ENCODE peak calls at places on chromosomes 11 and 22, in nine cellular contexts. J is tibial nerve, X is fibroblast of villous mesenchyme, B is cardiac muscle cell, A is endodermal cell, V is AG04450, I is neural progenitor cell, G is A549, Z is lower lobe of right lung. N is an unnamed sample.

GRCh38 chr11:14727215-14727614 is 83.6 kb downstream of the PDE3B start:
- DNase-seq in X (no peak), J (no peak), V (no peak), B (no peak), I (no peak), G (no peak), Z (no peak), A (no peak), N (no peak)

GRCh38 chr11:7670631-7671030 is 2.7 kb downstream of the CYB5R2 start:
- DNase-seq in V (no peak), I (no peak), X (no peak), A (no peak), B (no peak), Z (no peak), J (no peak), G (no peak), N (no peak)

GRCh38 chr11:702731-703461 is 3.1 kb upstream of the EPS8L2 start:
- DNase-seq in V (no peak), B (no peak), J (no peak), X (no peak), Z (peak), G (no peak), A (no peak), I (no peak), N (no peak)

GRCh38 chr11:92594251-92594650 is 369.6 kb downstream of the FAT3 start:
- DNase-seq in V (no peak), X (no peak), B (no peak), I (no peak), Z (no peak), J (no peak), A (no peak), G (no peak), N (no peak)

GRCh38 chr22:41261541-41262249 is 21.0 kb upstream of the CHADL start:
- DNase-seq in A (no peak), B (no peak), Z (no peak), G (no peak), V (no peak), X (no peak), J (no peak), I (no peak), N (no peak)

GRCh38 chr11:35617687-35618496 is at the start of gene FJX1:
- DNase-seq in V (peak), X (peak), G (peak), Z (peak), B (peak), I (peak), J (peak), A (peak), N (peak)

GRCh38 chr11:71252434-71252781 is at the start of gene SHANK2:
- DNase-seq in I (peak), B (peak), G (peak), J (no peak), A (no peak), V (no peak), Z (peak), X (no peak), N (no peak)

GRCh38 chr11:617248-617911 is 1.6 kb upstream of the IRF7 start:
- DNase-seq in V (no peak), Z (no peak), J (no peak), G (no peak), X (no peak), I (no peak), A (no peak), B (no peak), N (no peak)

GRCh38 chr11:85961930-85962363 is 106.8 kb downstream of the CCDC83 start:
- DNase-seq in B (no peak), Z (no peak), X (peak), A (no peak), G (no peak), V (no peak), I (no peak), J (no peak), N (no peak)

GRCh38 chr22:19716041-19716828 is 1.9 kb downstream of the SEPTIN5 start:
- DNase-seq in B (no peak), X (no peak), G (no peak), J (no peak), Z (no peak), V (no peak), A (no peak), I (no peak), N (no peak)

GRCh38 chr11:3192511-3193372 is 25.9 kb downstream of the MRGPRG start:
- DNase-seq in Z (no peak), B (no peak), G (no peak), X (no peak), V (no peak), J (no peak), A (peak), I (no peak), N (no peak)

GRCh38 chr11:83456075-83456474 is 169.9 kb upstream of the CCDC90B start:
- DNase-seq in I (peak), Z (no peak), J (no peak), B (peak), V (no peak), G (no peak), A (peak), X (no peak), N (no peak)

GRCh38 chr11:33564856-33565453 is 135.7 kb downstream of the C11orf91 start:
- DNase-seq in I (no peak), X (no peak), G (no peak), A (peak), V (no peak), Z (no peak), J (no peak), B (no peak), N (no peak)

GRCh38 chr11:69892237-69892985 is 73.2 kb upstream of the FGF3 start:
- DNase-seq in X (no peak), A (peak), I (peak), V (no peak), B (peak), Z (no peak), G (no peak), J (no peak), N (no peak)

GRCh38 chr11:106473089-106473722 is 395.7 kb downstream of the AASDHPPT start:
- DNase-seq in G (no peak), X (no peak), I (no peak), A (no peak), Z (no peak), B (no peak), J (no peak), V (no peak), N (no peak)

GRCh38 chr22:39656495-39657490 is 86.2 kb downstream of the CACNA1I start:
- DNase-seq in A (no peak), I (no peak), B (no peak), G (no peak), X (no peak), V (no peak), Z (no peak), J (no peak), N (no peak)

GRCh38 chr22:38957046-38957770 is at the start of gene APOBEC3A:
- DNase-seq in I (no peak), A (no peak), X (no peak), J (no peak), Z (peak), V (no peak), B (no peak), G (no peak), N (no peak)

GRCh38 chr11:529740-530411 is 5.5 kb downstream of the HRAS start:
- DNase-seq in Z (no peak), J (no peak), A (no peak), G (no peak), I (no peak), V (no peak), B (no peak), X (no peak), N (no peak)

GRCh38 chr22:30265131-30265720 is 1.4 kb downstream of the OSM start:
- DNase-seq in X (no peak), V (no peak), G (no peak), B (no peak), J (no peak), A (no peak), I (no peak), Z (no peak), N (no peak)

GRCh38 chr11:124917115-124917637 is 1.9 kb upstream of the HEPN1 start:
- DNase-seq in G (no peak), V (peak), A (no peak), Z (no peak), J (no peak), X (peak), I (no peak), B (no peak), N (no peak)

GRCh38 chr22:39148727-39149535 is 3.5 kb downstream of the CBX7 start:
- DNase-seq in B (no peak), A (peak), J (peak), I (peak), Z (no peak), V (no peak), X (no peak), G (no peak), N (no peak)

GRCh38 chr11:70135142-70136132 is 57.3 kb downstream of the ANO1 start:
- DNase-seq in A (peak), I (peak), J (no peak), G (no peak), X (peak), Z (no peak), B (peak), V (no peak), N (no peak)

GRCh38 chr11:9250139-9250582 is 15.0 kb downstream of the DENND5A start:
- DNase-seq in B (no peak), V (no peak), X (no peak), Z (no peak), J (no peak), G (no peak), A (no peak), I (no peak), N (no peak)

GRCh38 chr11:27294654-27295053 is 68.4 kb downstream of the CCDC34 start:
- DNase-seq in X (no peak), Z (no peak), I (peak), G (no peak), V (no peak), J (no peak), A (no peak), B (no peak), N (no peak)

GRCh38 chr11:24198458-24198857 is 298.4 kb upstream of the LUZP2 start:
- DNase-seq in V (no peak), J (no peak), Z (no peak), X (peak), I (no peak), A (no peak), B (no peak), G (no peak), N (peak)

GRCh38 chr11:108766596-108767173 is 101.8 kb downstream of the DDX10 start:
- DNase-seq in A (no peak), V (no peak), I (no peak), X (no peak), G (no peak), Z (no peak), J (no peak), B (no peak), N (no peak)

GRCh38 chr11:100739636-100740035 is 52.5 kb downstream of the ARHGAP42 start:
- DNase-seq in A (no peak), G (no peak), B (peak), Z (no peak), V (peak), I (peak), J (no peak), X (peak), N (no peak)

GRCh38 chr11:2860636-2861035 is 24.9 kb downstream of the CDKN1C start:
- DNase-seq in G (peak), B (no peak), A (no peak), J (no peak), Z (no peak), X (peak), I (no peak), V (no peak), N (no peak)

GRCh38 chr22:45424241-45424731 is 10.8 kb downstream of the RIBC2 start:
- DNase-seq in Z (peak), A (no peak), B (no peak), I (no peak), J (no peak), X (no peak), G (no peak), V (no peak), N (no peak)

GRCh38 chr11:86416494-86416893 is 41.8 kb downstream of the CCDC81 start:
- DNase-seq in V (no peak), A (no peak), I (no peak), X (peak), Z (no peak), G (no peak), B (no peak), J (no peak), N (no peak)

GRCh38 chr11:68567553-68567952 is 107.0 kb downstream of the PPP6R3 start:
- DNase-seq in V (no peak), G (no peak), J (no peak), A (no peak), Z (no peak), I (no peak), X (no peak), B (no peak), N (no peak)

GRCh38 chr11:68574308-68574707 is 110.0 kb upstream of the GAL start:
- DNase-seq in X (no peak), J (no peak), I (no peak), Z (no peak), B (no peak), V (no peak), G (no peak), A (no peak), N (no peak)

GRCh38 chr11:68565768-68566167 is 105.2 kb downstream of the PPP6R3 start:
- DNase-seq in J (no peak), G (no peak), V (no peak), X (no peak), I (no peak), Z (no peak), B (no peak), A (no peak), N (no peak)

GRCh38 chr11:68564261-68564660 is 103.7 kb downstream of the PPP6R3 start:
- DNase-seq in X (no peak), Z (no peak), G (no peak), I (no peak), V (no peak), J (no peak), A (no peak), B (no peak), N (no peak)

DNA sequence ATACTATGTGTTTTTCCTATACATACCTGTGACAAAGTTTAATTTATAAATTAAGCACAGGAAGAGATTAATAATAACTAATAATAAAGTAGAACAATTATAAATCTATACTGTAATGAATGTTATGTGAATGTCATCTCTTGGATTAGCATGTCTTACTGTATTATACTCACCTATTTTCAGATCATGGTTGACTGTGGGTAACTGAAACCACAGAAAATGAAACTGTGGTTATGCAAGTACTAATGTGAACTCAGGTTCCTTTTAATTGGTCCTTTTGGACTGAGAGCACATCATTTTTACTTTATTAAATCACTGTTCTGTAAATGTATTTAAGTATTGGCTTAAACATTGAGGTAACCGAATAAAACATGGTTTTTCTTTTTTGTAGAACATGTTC is 108.8 kb downstream of the PPP6R3 start:
- DNase-seq in A (no peak), Z (no peak), J (no peak), I (no peak), X (no peak), B (no peak), G (no peak), V (no peak), N (no peak)
- H3K4me3 ChIP-seq in A (no peak), Z (no peak), J (no peak), I (no peak), X (no peak), B (no peak), G (no peak), V (no peak), N (no peak)

GRCh38 chr11:45332486-45332934 is 46.4 kb upstream of the SYT13 start:
- DNase-seq in A (peak), Z (no peak), G (peak), V (no peak), B (peak), X (peak), J (peak), I (peak), N (no peak)
- TF ChIP-seq CTCF in A (peak), Z (peak), G (peak), V (peak), B (peak), X (peak), J (peak), I (peak), N (peak)

GRCh38 chr22:46972256-46972655 is 209.8 kb downstream of the TBC1D22A start:
- DNase-seq in G (no peak), V (no peak), I (no peak), J (no peak), Z (no peak), A (no peak), B (no peak), X (no peak), N (no peak)

GRCh38 chr22:46974631-46975585 is 212.5 kb downstream of the TBC1D22A start:
- DNase-seq in G (no peak), I (no peak), J (no peak), V (no peak), Z (no peak), B (no peak), X (no peak), A (no peak), N (no peak)

GRCh38 chr22:46976130-46976529 is 213.7 kb downstream of the TBC1D22A start:
- DNase-seq in Z (no peak), A (no peak), B (no peak), V (no peak), X (no peak), J (no peak), I (no peak), G (no peak), N (no peak)

GRCh38 chr22:46972901-46973831 is 210.7 kb downstream of the TBC1D22A start:
- DNase-seq in A (no peak), I (no peak), B (no peak), J (no peak), Z (no peak), V (no peak), X (no peak), G (no peak), N (no peak)

DNA sequence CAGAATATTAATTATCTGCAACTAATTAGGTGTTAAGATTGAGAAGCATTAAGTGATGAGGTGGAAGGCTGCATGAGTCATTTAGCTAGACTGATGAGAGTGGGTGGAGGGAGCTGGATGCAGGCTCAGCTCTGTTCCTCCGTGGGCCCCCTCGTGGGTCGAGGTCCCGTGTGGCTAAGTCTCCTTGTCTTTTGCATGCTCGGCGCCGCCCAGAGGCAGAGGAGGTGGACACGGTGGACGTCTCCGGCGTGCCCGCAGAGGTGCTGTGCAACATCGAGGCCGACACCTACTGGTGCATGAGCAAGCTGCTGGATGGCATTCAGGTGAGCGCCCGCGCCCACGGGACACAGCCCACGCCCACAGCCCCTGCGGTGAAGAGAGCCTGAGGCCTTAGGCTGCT is 211.6 kb downstream of the TBC1D22A start:
- DNase-seq in I (no peak), Z (no peak), V (no peak), B (no peak), X (no peak), G (no peak), A (peak), J (no peak), N (no peak)
- H3K4me3 ChIP-seq in I (no peak), Z (no peak), V (no peak), B (no peak), X (no peak), G (no peak), A (no peak), J (no peak), N (no peak)

GRCh38 chr11:128888034-128888985 is 2.8 kb upstream of the KCNJ5 start:
- DNase-seq in G (no peak), V (no peak), J (no peak), X (no peak), I (peak), B (no peak), Z (no peak), A (peak), N (no peak)

GRCh38 chr11:128889657-128890213 is 1.4 kb upstream of the KCNJ5 start:
- DNase-seq in J (no peak), X (no peak), V (no peak), G (no peak), B (no peak), I (peak), Z (no peak), A (peak), N (no peak)

GRCh38 chr11:128884703-128885338 is 6.3 kb upstream of the KCNJ5 start:
- DNase-seq in Z (no peak), X (peak), J (peak), G (peak), I (peak), B (peak), A (peak), V (peak), N (peak)

GRCh38 chr11:128884054-128884453 is 7.1 kb upstream of the KCNJ5 start:
- DNase-seq in G (no peak), Z (no peak), I (no peak), X (no peak), J (no peak), B (no peak), A (no peak), V (no peak), N (no peak)

GRCh38 chr11:128886401-128887119 is 4.6 kb upstream of the KCNJ5 start:
- DNase-seq in X (peak), A (peak), B (peak), Z (no peak), J (no peak), I (peak), G (no peak), V (no peak), N (no peak)
- TF ChIP-seq CTCF in X (peak), A (peak), B (peak), Z (peak), J (no peak), I (peak), G (no peak), V (peak), N (peak)

GRCh38 chr11:12306830-12307229 is 70.5 kb upstream of the PARVA start:
- DNase-seq in G (no peak), X (no peak), V (no peak), I (no peak), J (no peak), Z (no peak), A (no peak), B (no peak), N (no peak)

GRCh38 chr11:12298610-12299009 is 78.8 kb upstream of the PARVA start:
- DNase-seq in J (no peak), V (no peak), I (no peak), Z (no peak), X (no peak), A (no peak), B (no peak), G (no peak), N (no peak)

GRCh38 chr11:12303431-12304149 is 73.8 kb upstream of the PARVA start:
- DNase-seq in V (no peak), Z (no peak), I (no peak), G (no peak), X (no peak), B (no peak), A (no peak), J (no peak), N (no peak)

DNA sequence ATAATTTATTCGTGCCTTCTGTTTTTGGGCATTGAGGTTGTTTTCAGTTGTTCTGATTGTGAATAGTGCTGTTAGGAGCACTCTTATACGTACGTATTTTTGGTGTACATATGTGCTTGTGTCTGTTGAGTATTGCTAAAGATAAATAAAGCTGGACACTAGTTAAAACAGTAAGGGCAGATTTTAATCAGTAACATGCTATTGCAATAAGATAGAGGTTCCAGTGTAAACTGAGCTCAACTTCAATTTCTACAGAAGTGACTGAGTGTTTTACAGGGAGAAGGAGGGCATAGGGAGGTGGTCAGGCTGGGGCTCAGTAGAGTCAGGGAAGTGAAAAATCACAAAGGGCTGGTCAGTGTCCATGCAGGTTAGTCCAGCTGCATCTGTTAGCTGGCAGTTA is 76.0 kb upstream of the PARVA start:
- DNase-seq in Z (no peak), I (no peak), G (no peak), J (no peak), V (no peak), B (no peak), X (no peak), A (no peak), N (no peak)
- H3K4me3 ChIP-seq in Z (no peak), I (no peak), G (no peak), J (no peak), V (no peak), B (no peak), X (no peak), A (no peak), N (no peak)

GRCh38 chr11:67261635-67261941 is 4.7 kb upstream of the GRK2 start:
- DNase-seq in J (no peak), G (no peak), I (no peak), B (no peak), A (no peak), Z (no peak), V (no peak), X (no peak), N (no peak)
- TF ChIP-seq CTCF in J (no peak), G (peak), I (peak), B (peak), A (peak), Z (peak), V (peak), X (no peak), N (no peak)

N was measured in HFF-Myc.